ENCODE peak calls at places on chromosomes 3 and 15, in ten cellular contexts. S is Panc1; I is upper lobe of right lung; J is CD4-positive, CD25-positive, alpha-beta regulatory T cell; N is psoas muscle; P is colonic mucosa; R is kidney; F is A549; G is AG04450; T is K562. O is an unnamed sample.

GRCh38 chr15:76217029-76217866 is 94.0 kb downstream of the ETFA start:
- DNase-seq in P (no peak), R (no peak), N (no peak), F (peak; percentile 38), J (no peak), T (no peak), G (no peak), I (no peak), S (no peak), O (no peak)

GRCh38 chr3:150385296-150386242 is 22.5 kb upstream of the TSC22D2 start:
- DNase-seq in N (no peak), J (no peak), G (no peak), S (no peak), P (no peak), T (no peak), R (no peak), I (no peak), F (no peak), O (no peak)

GRCh38 chr3:175443682-175444081 is 584.5 kb downstream of the NAALADL2 start:
- DNase-seq in G (no peak), S (no peak), N (no peak), R (no peak), P (no peak), I (no peak), F (no peak), T (no peak), J (no peak), O (no peak)

GRCh38 chr3:63051920-63052319 is 176.7 kb upstream of the CADPS start:
- DNase-seq in J (no peak), I (no peak), R (no peak), F (no peak), T (no peak), S (no peak), N (no peak), P (peak; percentile 58), G (no peak), O (no peak)

GRCh38 chr15:73686781-73687256 is 2.6 kb downstream of the CD276 start:
- DNase-seq in T (peak; percentile 25), N (no peak), J (no peak), F (peak; percentile 17), P (no peak), S (no peak), I (no peak), G (peak; percentile 65), R (no peak), O (no peak)

GRCh38 chr3:25783661-25784512 is 644 bp upstream of the NGLY1 start:
- DNase-seq in S (no peak), G (no peak), P (peak; percentile 61), J (no peak), F (peak; percentile 56), T (peak; percentile 77), N (no peak), I (no peak), R (peak; percentile 88), O (no peak)

GRCh38 chr15:90593469-90594158 is 63.9 kb downstream of the CRTC3 start:
- DNase-seq in S (no peak), R (no peak), I (no peak), J (no peak), F (no peak), T (peak; percentile 60), N (no peak), P (no peak), G (no peak), O (no peak)

GRCh38 chr3:56630966-56631365 is 52.1 kb downstream of the TASOR start:
- DNase-seq in F (no peak), J (no peak), R (no peak), G (no peak), T (no peak), I (no peak), N (no peak), S (no peak), P (no peak), O (no peak)

GRCh38 chr3:25313286-25313685 is 114.8 kb upstream of the RARB start:
- DNase-seq in S (no peak), R (no peak), F (no peak), P (no peak), J (no peak), N (no peak), T (no peak), G (no peak), I (no peak), O (no peak)

GRCh38 chr3:9806137-9806536 is 3.9 kb upstream of the TTLL3 start:
- DNase-seq in N (no peak), P (no peak), T (no peak), I (no peak), G (no peak), S (no peak), R (no peak), F (no peak), J (no peak), O (no peak)

GRCh38 chr3:190504354-190505125 is 9.3 kb upstream of the IL1RAP start:
- DNase-seq in G (no peak), R (no peak), T (no peak), J (no peak), S (no peak), I (no peak), P (no peak), N (no peak), F (no peak), O (no peak)

GRCh38 chr3:184880616-184881015 is 68.7 kb downstream of the VPS8 start:
- DNase-seq in N (no peak), R (no peak), J (no peak), G (peak; percentile 38), F (no peak), S (no peak), T (no peak), I (no peak), P (no peak), O (no peak)

GRCh38 chr15:94203321-94203720 is 28.0 kb upstream of the MCTP2 start:
- DNase-seq in N (no peak), F (no peak), T (no peak), J (no peak), P (no peak), I (no peak), R (no peak), G (no peak), S (no peak), O (no peak)

GRCh38 chr3:18190646-18191045 is 234.5 kb downstream of the SATB1 start:
- DNase-seq in G (no peak), F (no peak), R (no peak), S (no peak), N (no peak), T (no peak), I (no peak), J (no peak), P (no peak), O (no peak)

GRCh38 chr15:93801206-93801605 is 430.2 kb upstream of the MCTP2 start:
- DNase-seq in F (no peak), T (no peak), R (no peak), P (no peak), I (no peak), S (no peak), N (no peak), J (no peak), G (no peak), O (no peak)

GRCh38 chr3:71903141-71903540 is 118.2 kb upstream of the PROK2 start:
- DNase-seq in I (no peak), T (no peak), S (no peak), G (no peak), N (no peak), J (no peak), P (no peak), F (no peak), R (no peak), O (no peak)

GRCh38 chr3:71900057-71900456 is 115.1 kb upstream of the PROK2 start:
- DNase-seq in P (no peak), S (no peak), N (no peak), F (no peak), R (no peak), T (no peak), I (no peak), G (no peak), J (no peak), O (no peak)

GRCh38 chr3:71908001-71908400 is 123.1 kb upstream of the PROK2 start:
- DNase-seq in I (no peak), F (no peak), T (no peak), G (no peak), R (peak; percentile 68), N (peak; percentile 20), J (no peak), S (no peak), P (no peak), O (no peak)

GRCh38 chr3:71905426-71905825 is 120.5 kb upstream of the PROK2 start:
- DNase-seq in N (no peak), I (no peak), G (no peak), T (no peak), R (no peak), P (no peak), F (no peak), S (no peak), J (no peak), O (no peak)

GRCh38 chr3:71902258-71903128 is 117.5 kb upstream of the PROK2 start:
- DNase-seq in N (no peak), F (no peak), G (no peak), P (no peak), S (no peak), I (no peak), T (no peak), J (no peak), R (no peak), O (no peak)
- H3K9me3 ChIP-seq in N (no peaks in the 10 kb centered on the region), F (no peaks in the 10 kb centered on the region), G (no peaks in the 10 kb centered on the region), P (no peaks in the 10 kb centered on the region), S (no peaks in the 10 kb centered on the region), I (no peaks in the 10 kb centered on the region), T (no peaks in the 10 kb centered on the region), J (no peaks in the 10 kb centered on the region), R (no peaks in the 10 kb centered on the region), O (no peaks in the 10 kb centered on the region)

DNA sequence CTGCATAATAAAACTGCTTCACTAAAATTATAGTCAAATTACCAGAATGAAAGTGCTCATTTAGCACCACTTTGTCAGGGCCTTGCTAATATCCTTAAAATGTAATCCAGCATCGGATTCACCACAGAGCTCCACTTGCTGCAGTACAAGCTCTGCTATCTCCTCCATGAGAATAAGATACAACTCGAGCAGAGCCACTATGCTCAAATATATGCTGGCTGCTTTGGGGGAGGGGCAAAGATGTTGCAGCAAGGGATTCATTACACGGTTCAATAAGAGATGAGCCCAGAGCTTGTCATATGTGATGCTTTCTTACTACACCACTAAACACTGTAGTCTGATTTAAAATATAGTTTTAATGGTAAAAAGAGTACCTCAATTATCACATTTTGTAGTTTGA is 72.2 kb downstream of the DLG1 start:
- DNase-seq in T (peak; percentile 31), G (no peak), F (no peak), S (no peak), R (no peak), I (no peak), P (no peak), N (no peak), J (no peak), O (no peak)
- H3K4me3 ChIP-seq in T (no peak overlapping the region), G (no peak overlapping the region), F (no peak overlapping the region), S (no peak overlapping the region), R (no peak overlapping the region), I (no peak overlapping the region), P (no peak overlapping the region), N (no peak overlapping the region), J (no peak overlapping the region), O (no peak overlapping the region)

GRCh38 chr15:27846722-27847420 is 252.2 kb downstream of the OCA2 start:
- DNase-seq in G (no peak), F (no peak), J (no peak), S (no peak), P (no peak), N (no peak), I (no peak), T (no peak), R (no peak), O (no peak)
- H3K9me3 ChIP-seq in G (peaks cover 36% of the 10 kb centered on the region), F (peaks cover 14% of the 10 kb centered on the region), J (no peaks in the 10 kb centered on the region), S (no peaks in the 10 kb centered on the region), P (no peaks in the 10 kb centered on the region), N (no peaks in the 10 kb centered on the region), I (no peaks in the 10 kb centered on the region), T (no peaks in the 10 kb centered on the region), R (no peaks in the 10 kb centered on the region), O (no peaks in the 10 kb centered on the region)

GRCh38 chr3:169813757-169814517 is 1.2 kb upstream of the LRRC34 start:
- DNase-seq in I (peak; percentile 68), F (peak; percentile 42), T (no peak), S (no peak), J (peak; percentile 58), R (no peak), P (peak; percentile 73), G (no peak), N (no peak), O (peak; percentile 80)
- H3K4me3 ChIP-seq in I (peak overlapping the region; percentile 64), F (peak overlapping the region; percentile 28), T (no peak overlapping the region), S (peak overlapping the region; percentile 60), J (peak overlapping the region; percentile 80), R (peak overlapping the region; percentile 77), P (peak overlapping the region; percentile 19), G (no peak overlapping the region), N (peak overlapping the region; percentile 75), O (peak overlapping the region; percentile 48)